ENCODE peak calls at places on chromosomes 7 and 10, in nine cellular contexts. One of them, this sample, is unnamed.

GRCh38 chr10:112754001-112754411 is 196.0 kb upstream of the TCF7L2 start:
- DNase-seq in HepG2: no peak
- DNase-seq in sigmoid colon: no peak
- DNase-seq in heart left ventricle: no peak
- DNase-seq in A549: no peak
- DNase-seq in stomach: no peak
- DNase-seq in spleen: no peak
- DNase-seq in ovary: no peak
- DNase-seq in IMR-90: peak
- DNase-seq in this sample: no peak

GRCh38 chr7:77254429-77254828 is 54.8 kb upstream of the FGL2 start:
- DNase-seq in sigmoid colon: no peak
- DNase-seq in ovary: no peak
- DNase-seq in IMR-90: peak
- DNase-seq in stomach: no peak
- DNase-seq in A549: no peak
- DNase-seq in heart left ventricle: no peak
- DNase-seq in HepG2: no peak
- DNase-seq in spleen: no peak
- DNase-seq in this sample: no peak

GRCh38 chr10:52541082-52541481 is 227.0 kb downstream of the DKK1 start:
- DNase-seq in stomach: no peak
- DNase-seq in HepG2: no peak
- DNase-seq in IMR-90: peak
- DNase-seq in spleen: no peak
- DNase-seq in sigmoid colon: no peak
- DNase-seq in ovary: no peak
- DNase-seq in A549: no peak
- DNase-seq in heart left ventricle: no peak
- DNase-seq in this sample: no peak

GRCh38 chr7:13028036-13028730 is 340.8 kb downstream of the ARL4A start:
- DNase-seq in A549: no peak
- DNase-seq in IMR-90: no peak
- DNase-seq in stomach: no peak
- DNase-seq in heart left ventricle: no peak
- DNase-seq in HepG2: no peak
- DNase-seq in ovary: no peak
- DNase-seq in sigmoid colon: no peak
- DNase-seq in spleen: no peak
- DNase-seq in this sample: no peak

GRCh38 chr7:91814189-91814588 is 66.3 kb downstream of the MTERF1 start:
- DNase-seq in HepG2: no peak
- DNase-seq in ovary: no peak
- DNase-seq in heart left ventricle: no peak
- DNase-seq in stomach: no peak
- DNase-seq in spleen: no peak
- DNase-seq in A549: no peak
- DNase-seq in sigmoid colon: no peak
- DNase-seq in IMR-90: no peak
- DNase-seq in this sample: no peak

GRCh38 chr7:116089293-116089692 is 58.7 kb upstream of the TFEC start:
- DNase-seq in stomach: no peak
- DNase-seq in IMR-90: no peak
- DNase-seq in sigmoid colon: no peak
- DNase-seq in ovary: no peak
- DNase-seq in spleen: no peak
- DNase-seq in heart left ventricle: no peak
- DNase-seq in A549: no peak
- DNase-seq in HepG2: no peak
- DNase-seq in this sample: no peak

GRCh38 chr10:21524526-21525366 is 736 bp downstream of the SKIDA1 start:
- DNase-seq in stomach: no peak
- DNase-seq in IMR-90: peak
- DNase-seq in HepG2: peak
- DNase-seq in ovary: no peak
- DNase-seq in A549: no peak
- DNase-seq in spleen: no peak
- DNase-seq in sigmoid colon: no peak
- DNase-seq in heart left ventricle: no peak
- DNase-seq in this sample: no peak

GRCh38 chr10:65751218-65751617 is 1174.6 kb upstream of the LRRTM3 start:
- DNase-seq in HepG2: peak
- DNase-seq in spleen: no peak
- DNase-seq in heart left ventricle: no peak
- DNase-seq in A549: no peak
- DNase-seq in IMR-90: no peak
- DNase-seq in stomach: no peak
- DNase-seq in sigmoid colon: no peak
- DNase-seq in ovary: no peak
- DNase-seq in this sample: no peak

DNA sequence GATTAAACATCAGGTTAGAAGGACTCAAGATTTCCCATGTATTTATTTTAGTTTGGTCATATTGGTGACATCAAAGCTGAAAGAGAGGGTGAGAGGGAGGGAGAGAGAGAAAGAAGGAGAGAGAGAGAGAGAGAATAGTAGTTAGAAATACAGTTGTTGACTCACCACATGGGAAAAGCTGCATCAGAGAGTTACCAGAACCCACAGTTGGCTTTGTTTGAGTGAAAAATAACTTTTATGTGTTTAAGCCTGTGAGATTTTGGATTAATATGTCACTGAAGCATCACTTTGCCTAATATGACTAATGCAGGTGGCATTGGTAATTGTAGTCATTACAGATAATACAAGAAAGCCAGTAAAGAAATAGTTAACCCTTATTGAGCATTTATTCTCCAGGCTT is 303.9 kb downstream of the REEP3 start:
- DNase-seq in A549: no peak
- DNase-seq in IMR-90: no peak
- DNase-seq in stomach: no peak
- DNase-seq in ovary: no peak
- DNase-seq in sigmoid colon: no peak
- DNase-seq in spleen: no peak
- DNase-seq in HepG2: no peak
- DNase-seq in heart left ventricle: no peak
- DNase-seq in this sample: no peak
- H3K27ac ChIP-seq in A549: no peak
- H3K27ac ChIP-seq in IMR-90: no peak
- H3K27ac ChIP-seq in stomach: no peak
- H3K27ac ChIP-seq in ovary: no peak
- H3K27ac ChIP-seq in sigmoid colon: no peak
- H3K27ac ChIP-seq in spleen: no peak
- H3K27ac ChIP-seq in HepG2: no peak
- H3K27ac ChIP-seq in heart left ventricle: no peak
- H3K27ac ChIP-seq in this sample: no peak

GRCh38 chr7:149714081-149714909 is 59.1 kb downstream of the ZNF467 start:
- DNase-seq in stomach: peak
- DNase-seq in IMR-90: peak
- DNase-seq in sigmoid colon: peak
- DNase-seq in ovary: peak
- DNase-seq in A549: peak
- DNase-seq in heart left ventricle: peak
- DNase-seq in spleen: peak
- DNase-seq in HepG2: peak
- DNase-seq in this sample: peak

GRCh38 chr7:149715476-149715875 is 57.9 kb downstream of the ZNF467 start:
- DNase-seq in spleen: peak
- DNase-seq in heart left ventricle: no peak
- DNase-seq in stomach: peak
- DNase-seq in A549: no peak
- DNase-seq in IMR-90: no peak
- DNase-seq in HepG2: no peak
- DNase-seq in ovary: no peak
- DNase-seq in sigmoid colon: peak
- DNase-seq in this sample: no peak

GRCh38 chr7:149716007-149716931 is 57.1 kb downstream of the ZNF467 start:
- DNase-seq in sigmoid colon: peak
- DNase-seq in IMR-90: peak
- DNase-seq in HepG2: no peak
- DNase-seq in A549: no peak
- DNase-seq in spleen: peak
- DNase-seq in stomach: no peak
- DNase-seq in ovary: no peak
- DNase-seq in heart left ventricle: no peak
- DNase-seq in this sample: no peak

GRCh38 chr7:149713731-149714068 is 59.7 kb downstream of the ZNF467 start:
- DNase-seq in ovary: no peak
- DNase-seq in heart left ventricle: no peak
- DNase-seq in sigmoid colon: no peak
- DNase-seq in IMR-90: no peak
- DNase-seq in HepG2: no peak
- DNase-seq in A549: no peak
- DNase-seq in spleen: peak
- DNase-seq in stomach: no peak
- DNase-seq in this sample: peak

GRCh38 chr7:149714910-149715471 is 58.4 kb downstream of the ZNF467 start:
- DNase-seq in sigmoid colon: peak
- DNase-seq in spleen: peak
- DNase-seq in heart left ventricle: peak
- DNase-seq in IMR-90: peak
- DNase-seq in A549: no peak
- DNase-seq in stomach: peak
- DNase-seq in HepG2: no peak
- DNase-seq in ovary: no peak
- DNase-seq in this sample: no peak
- TF ChIP-seq POLR2A in sigmoid colon: no peak
- TF ChIP-seq POLR2A in spleen: no peak
- TF ChIP-seq POLR2A in heart left ventricle: peak
- TF ChIP-seq POLR2A in IMR-90: peak
- TF ChIP-seq POLR2A in A549: no peak
- TF ChIP-seq POLR2A in stomach: no peak
- TF ChIP-seq POLR2A in HepG2: no peak
- TF ChIP-seq POLR2A in ovary: no peak
- TF ChIP-seq POLR2A in this sample: no peak

GRCh38 chr7:99395616-99396327 is 12.6 kb downstream of the PDAP1 start:
- DNase-seq in heart left ventricle: no peak
- DNase-seq in IMR-90: no peak
- DNase-seq in stomach: no peak
- DNase-seq in spleen: no peak
- DNase-seq in HepG2: no peak
- DNase-seq in A549: no peak
- DNase-seq in ovary: no peak
- DNase-seq in sigmoid colon: no peak
- DNase-seq in this sample: no peak

GRCh38 chr7:99392659-99393362 is 15.6 kb downstream of the PDAP1 start:
- DNase-seq in sigmoid colon: peak
- DNase-seq in A549: no peak
- DNase-seq in ovary: peak
- DNase-seq in HepG2: no peak
- DNase-seq in stomach: peak
- DNase-seq in IMR-90: no peak
- DNase-seq in spleen: peak
- DNase-seq in heart left ventricle: peak
- DNase-seq in this sample: peak

GRCh38 chr7:99392046-99392445 is 16.4 kb downstream of the PDAP1 start:
- DNase-seq in HepG2: no peak
- DNase-seq in IMR-90: no peak
- DNase-seq in spleen: no peak
- DNase-seq in heart left ventricle: no peak
- DNase-seq in ovary: no peak
- DNase-seq in A549: no peak
- DNase-seq in sigmoid colon: no peak
- DNase-seq in stomach: no peak
- DNase-seq in this sample: no peak

GRCh38 chr7:99393363-99394187 is 14.8 kb downstream of the PDAP1 start:
- DNase-seq in ovary: peak
- DNase-seq in spleen: no peak
- DNase-seq in stomach: peak
- DNase-seq in IMR-90: no peak
- DNase-seq in HepG2: no peak
- DNase-seq in A549: no peak
- DNase-seq in heart left ventricle: peak
- DNase-seq in sigmoid colon: peak
- DNase-seq in this sample: no peak

DNA sequence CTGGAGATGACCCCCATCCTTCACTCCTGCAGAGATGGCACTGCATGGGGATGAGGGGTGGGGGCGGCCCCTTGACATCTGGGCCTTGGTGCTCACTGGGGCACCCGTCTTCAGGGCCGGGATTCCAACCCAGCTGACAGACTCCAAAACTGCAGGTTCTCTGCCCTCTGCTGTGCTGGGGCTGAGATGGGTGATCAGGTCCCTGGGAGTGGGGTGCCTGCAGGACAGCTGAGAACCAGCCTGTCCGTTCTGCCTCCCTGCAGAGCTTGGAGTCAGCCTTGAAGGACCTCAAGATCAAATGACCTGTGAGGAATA is 14.3 kb downstream of the PDAP1 start:
- DNase-seq in HepG2: no peak
- DNase-seq in IMR-90: no peak
- DNase-seq in heart left ventricle: no peak
- DNase-seq in A549: no peak
- DNase-seq in spleen: no peak
- DNase-seq in ovary: no peak
- DNase-seq in sigmoid colon: no peak
- DNase-seq in stomach: no peak
- DNase-seq in this sample: no peak
- H3K27ac ChIP-seq in HepG2: no peak
- H3K27ac ChIP-seq in IMR-90: no peak
- H3K27ac ChIP-seq in heart left ventricle: no peak
- H3K27ac ChIP-seq in A549: no peak
- H3K27ac ChIP-seq in spleen: no peak
- H3K27ac ChIP-seq in ovary: no peak
- H3K27ac ChIP-seq in sigmoid colon: no peak
- H3K27ac ChIP-seq in stomach: no peak
- H3K27ac ChIP-seq in this sample: no peak

GRCh38 chr10:129056734-129057689 is 410.0 kb upstream of the MGMT start:
- DNase-seq in HepG2: no peak
- DNase-seq in ovary: no peak
- DNase-seq in sigmoid colon: no peak
- DNase-seq in stomach: no peak
- DNase-seq in heart left ventricle: no peak
- DNase-seq in A549: no peak
- DNase-seq in IMR-90: no peak
- DNase-seq in spleen: no peak
- DNase-seq in this sample: no peak

GRCh38 chr10:129058664-129059155 is 408.3 kb upstream of the MGMT start:
- DNase-seq in heart left ventricle: no peak
- DNase-seq in HepG2: no peak
- DNase-seq in IMR-90: no peak
- DNase-seq in spleen: no peak
- DNase-seq in sigmoid colon: no peak
- DNase-seq in A549: no peak
- DNase-seq in ovary: no peak
- DNase-seq in stomach: no peak
- DNase-seq in this sample: no peak

GRCh38 chr10:129055966-129056365 is 411.1 kb upstream of the MGMT start:
- DNase-seq in IMR-90: no peak
- DNase-seq in ovary: no peak
- DNase-seq in HepG2: no peak
- DNase-seq in spleen: no peak
- DNase-seq in sigmoid colon: no peak
- DNase-seq in heart left ventricle: no peak
- DNase-seq in A549: no peak
- DNase-seq in stomach: no peak
- DNase-seq in this sample: no peak

GRCh38 chr10:129057856-129058663 is 409.0 kb upstream of the MGMT start:
- DNase-seq in heart left ventricle: no peak
- DNase-seq in A549: no peak
- DNase-seq in HepG2: no peak
- DNase-seq in spleen: peak
- DNase-seq in sigmoid colon: no peak
- DNase-seq in IMR-90: no peak
- DNase-seq in stomach: no peak
- DNase-seq in ovary: no peak
- DNase-seq in this sample: no peak

GRCh38 chr10:129055225-129055624 is 411.8 kb upstream of the MGMT start:
- DNase-seq in IMR-90: no peak
- DNase-seq in HepG2: no peak
- DNase-seq in spleen: no peak
- DNase-seq in stomach: no peak
- DNase-seq in ovary: no peak
- DNase-seq in heart left ventricle: no peak
- DNase-seq in sigmoid colon: no peak
- DNase-seq in A549: no peak
- DNase-seq in this sample: no peak
- TF ChIP-seq POLR2A in IMR-90: no peak
- TF ChIP-seq POLR2A in HepG2: no peak
- TF ChIP-seq POLR2A in spleen: no peak
- TF ChIP-seq POLR2A in stomach: no peak
- TF ChIP-seq POLR2A in ovary: no peak
- TF ChIP-seq POLR2A in heart left ventricle: no peak
- TF ChIP-seq POLR2A in sigmoid colon: no peak
- TF ChIP-seq POLR2A in A549: no peak
- TF ChIP-seq POLR2A in this sample: no peak